ENCODE peak calls at places on chromosomes 7 and 10, in five cellular contexts. One of them, this sample, is unnamed.
A peak's percentile ranks its signal among the peaks of the same experiment; 100 is the strongest.

GRCh38 chr7:2856388-2857169 is 12.5 kb upstream of the GNA12 start:
- DNase-seq in CD8-positive, alpha-beta T cell: no peak
- DNase-seq in GF-D8: no peak
- DNase-seq in CD4-positive, alpha-beta T cell: no peak
- DNase-seq in OCI-LY7: no peak
- DNase-seq in this sample: no peak

GRCh38 chr10:105041956-105042355 is 400.9 kb downstream of the SORCS3 start:
- DNase-seq in CD8-positive, alpha-beta T cell: no peak
- DNase-seq in GF-D8: no peak
- DNase-seq in CD4-positive, alpha-beta T cell: no peak
- DNase-seq in OCI-LY7: no peak
- DNase-seq in this sample: no peak

GRCh38 chr7:94280836-94281235 is 113.9 kb upstream of the COL1A2 start:
- DNase-seq in CD8-positive, alpha-beta T cell: no peak
- DNase-seq in GF-D8: no peak
- DNase-seq in CD4-positive, alpha-beta T cell: no peak
- DNase-seq in OCI-LY7: no peak
- DNase-seq in this sample: no peak

GRCh38 chr10:3749597-3750351 is 35.2 kb downstream of the KLF6 start:
- DNase-seq in CD8-positive, alpha-beta T cell: no peak
- DNase-seq in GF-D8: no peak
- DNase-seq in CD4-positive, alpha-beta T cell: no peak
- DNase-seq in OCI-LY7: no peak
- DNase-seq in this sample: no peak

GRCh38 chr10:34049887-34050286 is 715.4 kb upstream of the NRP1 start:
- DNase-seq in CD8-positive, alpha-beta T cell: no peak
- DNase-seq in GF-D8: no peak
- DNase-seq in CD4-positive, alpha-beta T cell: no peak
- DNase-seq in OCI-LY7: no peak
- DNase-seq in this sample: no peak

GRCh38 chr7:4052126-4052525 is 630.0 kb upstream of the FOXK1 start:
- DNase-seq in CD8-positive, alpha-beta T cell: no peak
- DNase-seq in GF-D8: no peak
- DNase-seq in CD4-positive, alpha-beta T cell: no peak
- DNase-seq in OCI-LY7: no peak
- DNase-seq in this sample: no peak

GRCh38 chr10:47453435-47454293 is 30.3 kb downstream of the ANXA8 start:
- DNase-seq in CD8-positive, alpha-beta T cell: no peak
- DNase-seq in GF-D8: no peak
- DNase-seq in CD4-positive, alpha-beta T cell: no peak
- DNase-seq in OCI-LY7: no peak
- DNase-seq in this sample: no peak

GRCh38 chr7:89623018-89623672 is 531.1 kb upstream of the STEAP1 start:
- DNase-seq in CD8-positive, alpha-beta T cell: no peak
- DNase-seq in GF-D8: no peak
- DNase-seq in CD4-positive, alpha-beta T cell: no peak
- DNase-seq in OCI-LY7: peak; percentile 29
- DNase-seq in this sample: peak; percentile 1

GRCh38 chr10:124211921-124212320 is 118.5 kb upstream of the CHST15 start:
- DNase-seq in CD8-positive, alpha-beta T cell: no peak
- DNase-seq in GF-D8: no peak
- DNase-seq in CD4-positive, alpha-beta T cell: no peak
- DNase-seq in OCI-LY7: no peak
- DNase-seq in this sample: no peak

GRCh38 chr7:67937717-67938191 is 941.1 kb downstream of the TYW1 start:
- DNase-seq in CD8-positive, alpha-beta T cell: no peak
- DNase-seq in GF-D8: no peak
- DNase-seq in CD4-positive, alpha-beta T cell: no peak
- DNase-seq in OCI-LY7: no peak
- DNase-seq in this sample: no peak

GRCh38 chr7:101728888-101729883 is 88.2 kb upstream of the CUX1 start:
- DNase-seq in CD8-positive, alpha-beta T cell: no peak
- DNase-seq in GF-D8: peak; percentile 79
- DNase-seq in CD4-positive, alpha-beta T cell: no peak
- DNase-seq in OCI-LY7: no peak
- DNase-seq in this sample: peak; percentile 33

GRCh38 chr7:333399-333776 is 43.4 kb downstream of the FOXL3 start:
- DNase-seq in CD8-positive, alpha-beta T cell: no peak
- DNase-seq in GF-D8: no peak
- DNase-seq in CD4-positive, alpha-beta T cell: no peak
- DNase-seq in OCI-LY7: no peak
- DNase-seq in this sample: no peak

GRCh38 chr7:18393465-18394118 is 102.0 kb upstream of the HDAC9 start:
- DNase-seq in CD8-positive, alpha-beta T cell: no peak
- DNase-seq in GF-D8: no peak
- DNase-seq in CD4-positive, alpha-beta T cell: no peak
- DNase-seq in OCI-LY7: no peak
- DNase-seq in this sample: no peak

GRCh38 chr7:139896288-139896687 is 67.2 kb downstream of the TBXAS1 start:
- DNase-seq in CD8-positive, alpha-beta T cell: no peak
- DNase-seq in GF-D8: no peak
- DNase-seq in CD4-positive, alpha-beta T cell: no peak
- DNase-seq in OCI-LY7: no peak
- DNase-seq in this sample: no peak

GRCh38 chr10:35089641-35090161 is 440 bp downstream of the CUL2 start:
- DNase-seq in CD8-positive, alpha-beta T cell: no peak
- DNase-seq in GF-D8: no peak
- DNase-seq in CD4-positive, alpha-beta T cell: no peak
- DNase-seq in OCI-LY7: peak; percentile 18
- DNase-seq in this sample: peak; percentile 68

GRCh38 chr10:69826789-69827532 is 25.3 kb downstream of the COL13A1 start:
- DNase-seq in CD8-positive, alpha-beta T cell: no peak
- DNase-seq in GF-D8: no peak
- DNase-seq in CD4-positive, alpha-beta T cell: no peak
- DNase-seq in OCI-LY7: no peak
- DNase-seq in this sample: no peak

GRCh38 chr10:19745672-19746071 is 70.6 kb upstream of the PLXDC2 start:
- DNase-seq in CD8-positive, alpha-beta T cell: no peak
- DNase-seq in GF-D8: no peak
- DNase-seq in CD4-positive, alpha-beta T cell: no peak
- DNase-seq in OCI-LY7: no peak
- DNase-seq in this sample: no peak